ENCODE peak calls at places on chromosomes 11 and 22, in seven cellular contexts. One of them, this sample, is unnamed.

GRCh38 chr11:47961383-47961782 is 19.0 kb upstream of the PTPRJ start:
- DNase-seq in stromal cell of bone marrow: no peak
- DNase-seq in CD4-positive, alpha-beta memory T cell: no peak
- DNase-seq in NCI-H1694: no peak
- DNase-seq in substantia nigra: no peak
- DNase-seq in posterior vena cava: no peak
- DNase-seq in activated CD4-positive, alpha-beta T cell treated with anti-CD3 and anti-CD28 coated beads, Interleukin-2, amount 50 U/mL, for 24 hours: no peak
- DNase-seq in this sample: no peak

GRCh38 chr11:2212411-2213251 is 41.0 kb upstream of the TH start:
- DNase-seq in CD4-positive, alpha-beta memory T cell: no peak
- DNase-seq in activated CD4-positive, alpha-beta T cell treated with anti-CD3 and anti-CD28 coated beads, Interleukin-2, amount 50 U/mL, for 24 hours: no peak
- DNase-seq in stromal cell of bone marrow: no peak
- DNase-seq in NCI-H1694: no peak
- DNase-seq in posterior vena cava: peak; percentile 65
- DNase-seq in substantia nigra: no peak
- DNase-seq in this sample: no peak

GRCh38 chr11:17574141-17574798 is 27.2 kb downstream of the OTOG start:
- DNase-seq in CD4-positive, alpha-beta memory T cell: no peak
- DNase-seq in posterior vena cava: no peak
- DNase-seq in NCI-H1694: no peak
- DNase-seq in stromal cell of bone marrow: no peak
- DNase-seq in substantia nigra: no peak
- DNase-seq in activated CD4-positive, alpha-beta T cell treated with anti-CD3 and anti-CD28 coated beads, Interleukin-2, amount 50 U/mL, for 24 hours: no peak
- DNase-seq in this sample: no peak

GRCh38 chr11:1470681-1471611 is 15.6 kb downstream of the MOB2 start:
- DNase-seq in posterior vena cava: peak; percentile 58
- DNase-seq in substantia nigra: no peak
- DNase-seq in stromal cell of bone marrow: no peak
- DNase-seq in activated CD4-positive, alpha-beta T cell treated with anti-CD3 and anti-CD28 coated beads, Interleukin-2, amount 50 U/mL, for 24 hours: no peak
- DNase-seq in CD4-positive, alpha-beta memory T cell: no peak
- DNase-seq in NCI-H1694: no peak
- DNase-seq in this sample: no peak

GRCh38 chr11:128422576-128423370 is 164.6 kb downstream of the ETS1 start:
- DNase-seq in activated CD4-positive, alpha-beta T cell treated with anti-CD3 and anti-CD28 coated beads, Interleukin-2, amount 50 U/mL, for 24 hours: peak; percentile 89
- DNase-seq in NCI-H1694: no peak
- DNase-seq in CD4-positive, alpha-beta memory T cell: peak; percentile 84
- DNase-seq in posterior vena cava: no peak
- DNase-seq in stromal cell of bone marrow: no peak
- DNase-seq in substantia nigra: no peak
- DNase-seq in this sample: no peak

GRCh38 chr22:30876925-30877553 is 91.5 kb downstream of the MORC2 start:
- DNase-seq in substantia nigra: peak; percentile 43
- DNase-seq in stromal cell of bone marrow: peak; percentile 24
- DNase-seq in activated CD4-positive, alpha-beta T cell treated with anti-CD3 and anti-CD28 coated beads, Interleukin-2, amount 50 U/mL, for 24 hours: no peak
- DNase-seq in NCI-H1694: peak; percentile 59
- DNase-seq in posterior vena cava: peak; percentile 75
- DNase-seq in CD4-positive, alpha-beta memory T cell: no peak
- DNase-seq in this sample: peak; percentile 92

GRCh38 chr11:76824083-76824939 is 36.4 kb upstream of the ACER3 start:
- DNase-seq in CD4-positive, alpha-beta memory T cell: no peak
- DNase-seq in stromal cell of bone marrow: no peak
- DNase-seq in NCI-H1694: no peak
- DNase-seq in substantia nigra: no peak
- DNase-seq in activated CD4-positive, alpha-beta T cell treated with anti-CD3 and anti-CD28 coated beads, Interleukin-2, amount 50 U/mL, for 24 hours: no peak
- DNase-seq in posterior vena cava: no peak
- DNase-seq in this sample: peak; percentile 55

GRCh38 chr11:12900496-12900895 is 108.6 kb upstream of the RASSF10 start:
- DNase-seq in substantia nigra: no peak
- DNase-seq in NCI-H1694: no peak
- DNase-seq in CD4-positive, alpha-beta memory T cell: no peak
- DNase-seq in stromal cell of bone marrow: peak; percentile 65
- DNase-seq in posterior vena cava: no peak
- DNase-seq in activated CD4-positive, alpha-beta T cell treated with anti-CD3 and anti-CD28 coated beads, Interleukin-2, amount 50 U/mL, for 24 hours: no peak
- DNase-seq in this sample: peak; percentile 92

GRCh38 chr22:28091486-28091885 is 172.4 kb upstream of the PITPNB start:
- DNase-seq in CD4-positive, alpha-beta memory T cell: no peak
- DNase-seq in stromal cell of bone marrow: no peak
- DNase-seq in NCI-H1694: no peak
- DNase-seq in substantia nigra: no peak
- DNase-seq in activated CD4-positive, alpha-beta T cell treated with anti-CD3 and anti-CD28 coated beads, Interleukin-2, amount 50 U/mL, for 24 hours: no peak
- DNase-seq in posterior vena cava: no peak
- DNase-seq in this sample: no peak

GRCh38 chr22:20102203-20102780 is 13.6 kb upstream of the RANBP1 start:
- DNase-seq in stromal cell of bone marrow: no peak
- DNase-seq in posterior vena cava: peak; percentile 38
- DNase-seq in substantia nigra: no peak
- DNase-seq in NCI-H1694: no peak
- DNase-seq in CD4-positive, alpha-beta memory T cell: no peak
- DNase-seq in activated CD4-positive, alpha-beta T cell treated with anti-CD3 and anti-CD28 coated beads, Interleukin-2, amount 50 U/mL, for 24 hours: no peak
- DNase-seq in this sample: no peak

GRCh38 chr11:19559746-19560145 is 152.9 kb upstream of the NAV2 start:
- DNase-seq in stromal cell of bone marrow: no peak
- DNase-seq in substantia nigra: no peak
- DNase-seq in CD4-positive, alpha-beta memory T cell: no peak
- DNase-seq in activated CD4-positive, alpha-beta T cell treated with anti-CD3 and anti-CD28 coated beads, Interleukin-2, amount 50 U/mL, for 24 hours: no peak
- DNase-seq in NCI-H1694: no peak
- DNase-seq in posterior vena cava: no peak
- DNase-seq in this sample: no peak

GRCh38 chr11:126355926-126356897 is 726 bp downstream of the ST3GAL4 start:
- DNase-seq in activated CD4-positive, alpha-beta T cell treated with anti-CD3 and anti-CD28 coated beads, Interleukin-2, amount 50 U/mL, for 24 hours: no peak
- DNase-seq in CD4-positive, alpha-beta memory T cell: no peak
- DNase-seq in posterior vena cava: peak; percentile 84
- DNase-seq in stromal cell of bone marrow: no peak
- DNase-seq in NCI-H1694: no peak
- DNase-seq in substantia nigra: peak; percentile 78
- DNase-seq in this sample: no peak

GRCh38 chr11:58927393-58928081 is 11.8 kb upstream of the GLYATL1 start:
- DNase-seq in NCI-H1694: no peak
- DNase-seq in substantia nigra: no peak
- DNase-seq in activated CD4-positive, alpha-beta T cell treated with anti-CD3 and anti-CD28 coated beads, Interleukin-2, amount 50 U/mL, for 24 hours: no peak
- DNase-seq in stromal cell of bone marrow: no peak
- DNase-seq in CD4-positive, alpha-beta memory T cell: no peak
- DNase-seq in posterior vena cava: no peak
- DNase-seq in this sample: peak; percentile 92

GRCh38 chr11:109423114-109423859 is 1.3 kb downstream of the C11orf87 start:
- DNase-seq in activated CD4-positive, alpha-beta T cell treated with anti-CD3 and anti-CD28 coated beads, Interleukin-2, amount 50 U/mL, for 24 hours: no peak
- DNase-seq in stromal cell of bone marrow: no peak
- DNase-seq in NCI-H1694: no peak
- DNase-seq in CD4-positive, alpha-beta memory T cell: no peak
- DNase-seq in posterior vena cava: peak; percentile 77
- DNase-seq in substantia nigra: no peak
- DNase-seq in this sample: peak; percentile 42

GRCh38 chr11:69526453-69526810 is 45.0 kb downstream of the LINC01488 start:
- DNase-seq in activated CD4-positive, alpha-beta T cell treated with anti-CD3 and anti-CD28 coated beads, Interleukin-2, amount 50 U/mL, for 24 hours: no peak
- DNase-seq in CD4-positive, alpha-beta memory T cell: no peak
- DNase-seq in stromal cell of bone marrow: no peak
- DNase-seq in substantia nigra: no peak
- DNase-seq in posterior vena cava: peak; percentile 45
- DNase-seq in NCI-H1694: no peak
- DNase-seq in this sample: no peak

GRCh38 chr11:106765849-106766248 is 252.4 kb downstream of the GUCY1A2 start:
- DNase-seq in substantia nigra: no peak
- DNase-seq in NCI-H1694: no peak
- DNase-seq in CD4-positive, alpha-beta memory T cell: no peak
- DNase-seq in stromal cell of bone marrow: no peak
- DNase-seq in posterior vena cava: no peak
- DNase-seq in activated CD4-positive, alpha-beta T cell treated with anti-CD3 and anti-CD28 coated beads, Interleukin-2, amount 50 U/mL, for 24 hours: no peak
- DNase-seq in this sample: no peak

GRCh38 chr22:26484360-26484706 is 656 bp downstream of the SRRD start:
- DNase-seq in substantia nigra: no peak
- DNase-seq in stromal cell of bone marrow: no peak
- DNase-seq in posterior vena cava: no peak
- DNase-seq in CD4-positive, alpha-beta memory T cell: peak; percentile 39
- DNase-seq in NCI-H1694: no peak
- DNase-seq in activated CD4-positive, alpha-beta T cell treated with anti-CD3 and anti-CD28 coated beads, Interleukin-2, amount 50 U/mL, for 24 hours: no peak
- DNase-seq in this sample: no peak

GRCh38 chr11:134482128-134482527 is 70.1 kb upstream of the B3GAT1 start:
- DNase-seq in posterior vena cava: no peak
- DNase-seq in substantia nigra: no peak
- DNase-seq in CD4-positive, alpha-beta memory T cell: no peak
- DNase-seq in activated CD4-positive, alpha-beta T cell treated with anti-CD3 and anti-CD28 coated beads, Interleukin-2, amount 50 U/mL, for 24 hours: no peak
- DNase-seq in NCI-H1694: no peak
- DNase-seq in stromal cell of bone marrow: no peak
- DNase-seq in this sample: no peak

GRCh38 chr11:104946907-104947306 is 21.5 kb downstream of the CASP4 start:
- DNase-seq in stromal cell of bone marrow: peak; percentile 41
- DNase-seq in substantia nigra: no peak
- DNase-seq in NCI-H1694: no peak
- DNase-seq in posterior vena cava: no peak
- DNase-seq in CD4-positive, alpha-beta memory T cell: peak; percentile 48
- DNase-seq in activated CD4-positive, alpha-beta T cell treated with anti-CD3 and anti-CD28 coated beads, Interleukin-2, amount 50 U/mL, for 24 hours: peak; percentile 27
- DNase-seq in this sample: peak; percentile 64

GRCh38 chr11:74226907-74227306 is 55.8 kb downstream of the PPME1 start:
- DNase-seq in stromal cell of bone marrow: no peak
- DNase-seq in activated CD4-positive, alpha-beta T cell treated with anti-CD3 and anti-CD28 coated beads, Interleukin-2, amount 50 U/mL, for 24 hours: no peak
- DNase-seq in posterior vena cava: no peak
- DNase-seq in CD4-positive, alpha-beta memory T cell: no peak
- DNase-seq in NCI-H1694: no peak
- DNase-seq in substantia nigra: no peak
- DNase-seq in this sample: no peak

GRCh38 chr11:334264-335033 is 13.8 kb upstream of the IFITM3 start:
- DNase-seq in activated CD4-positive, alpha-beta T cell treated with anti-CD3 and anti-CD28 coated beads, Interleukin-2, amount 50 U/mL, for 24 hours: no peak
- DNase-seq in posterior vena cava: peak; percentile 74
- DNase-seq in NCI-H1694: no peak
- DNase-seq in substantia nigra: no peak
- DNase-seq in CD4-positive, alpha-beta memory T cell: no peak
- DNase-seq in stromal cell of bone marrow: no peak
- DNase-seq in this sample: peak; percentile 87

GRCh38 chr11:2298795-2299747 is 2.6 kb downstream of the C11orf21 start:
- DNase-seq in stromal cell of bone marrow: no peak
- DNase-seq in activated CD4-positive, alpha-beta T cell treated with anti-CD3 and anti-CD28 coated beads, Interleukin-2, amount 50 U/mL, for 24 hours: no peak
- DNase-seq in substantia nigra: no peak
- DNase-seq in posterior vena cava: peak; percentile 66
- DNase-seq in NCI-H1694: no peak
- DNase-seq in CD4-positive, alpha-beta memory T cell: peak; percentile 12
- DNase-seq in this sample: peak; percentile 22

GRCh38 chr11:88555018-88555828 is 217.7 kb upstream of the CTSC start:
- DNase-seq in NCI-H1694: no peak
- DNase-seq in posterior vena cava: no peak
- DNase-seq in substantia nigra: no peak
- DNase-seq in stromal cell of bone marrow: peak; percentile 99
- DNase-seq in activated CD4-positive, alpha-beta T cell treated with anti-CD3 and anti-CD28 coated beads, Interleukin-2, amount 50 U/mL, for 24 hours: no peak
- DNase-seq in CD4-positive, alpha-beta memory T cell: no peak
- DNase-seq in this sample: no peak

GRCh38 chr11:45810431-45811108 is 5.6 kb downstream of the SLC35C1 start:
- DNase-seq in activated CD4-positive, alpha-beta T cell treated with anti-CD3 and anti-CD28 coated beads, Interleukin-2, amount 50 U/mL, for 24 hours: no peak
- DNase-seq in CD4-positive, alpha-beta memory T cell: no peak
- DNase-seq in NCI-H1694: no peak
- DNase-seq in stromal cell of bone marrow: no peak
- DNase-seq in posterior vena cava: no peak
- DNase-seq in substantia nigra: no peak
- DNase-seq in this sample: no peak

GRCh38 chr22:48486163-48486957 is 1341.3 kb downstream of the BRD1 start:
- DNase-seq in substantia nigra: no peak
- DNase-seq in posterior vena cava: no peak
- DNase-seq in CD4-positive, alpha-beta memory T cell: no peak
- DNase-seq in NCI-H1694: no peak
- DNase-seq in stromal cell of bone marrow: no peak
- DNase-seq in activated CD4-positive, alpha-beta T cell treated with anti-CD3 and anti-CD28 coated beads, Interleukin-2, amount 50 U/mL, for 24 hours: no peak
- DNase-seq in this sample: no peak

GRCh38 chr11:62593434-62594044 is 2.2 kb upstream of the TUT1 start:
- DNase-seq in CD4-positive, alpha-beta memory T cell: peak; percentile 77
- DNase-seq in NCI-H1694: peak; percentile 33
- DNase-seq in posterior vena cava: peak; percentile 92
- DNase-seq in stromal cell of bone marrow: peak; percentile 54
- DNase-seq in substantia nigra: peak; percentile 69
- DNase-seq in activated CD4-positive, alpha-beta T cell treated with anti-CD3 and anti-CD28 coated beads, Interleukin-2, amount 50 U/mL, for 24 hours: peak; percentile 64
- DNase-seq in this sample: peak; percentile 86

This sample was measured in cardiac muscle cell.